ENCODE peak calls at places on chromosomes 12 and 14, in nine cellular contexts. C is Ammon's horn; D is M059J; N is EH; L is cardiac muscle cell; F is aorta; H is stimulated activated CD8-positive, alpha-beta memory T cell treated with anti-CD3 and anti-CD28 coated beads, Interleukin-12 subunit alpha, Interleukin-12 subunit beta, amount 100 ng/mL, for 4 hours; E is CD8-positive, alpha-beta memory T cell; S is HL-60. O is an unnamed sample.

GRCh38 chr12:54341343-54341742 is 16.4 kb downstream of the COPZ1 start:
- DNase-seq in L (no peak), F (no peak), S (no peak), N (no peak), H (no peak), D (no peak), E (no peak), C (no peak), O (no peak)

GRCh38 chr12:52334185-52334584 is 13.0 kb upstream of the KRT83 start:
- DNase-seq in L (no peak), S (no peak), C (no peak), H (no peak), N (no peak), D (no peak), E (no peak), F (no peak), O (no peak)

GRCh38 chr12:42921741-42922511 is 332.4 kb upstream of the PRICKLE1 start:
- DNase-seq in C (peak), D (peak), S (no peak), H (no peak), E (no peak), N (peak), L (no peak), F (no peak), O (no peak)

GRCh38 chr12:110566993-110567392 is 16.1 kb downstream of the PPTC7 start:
- DNase-seq in F (no peak), N (no peak), E (no peak), S (no peak), C (no peak), D (no peak), H (no peak), L (no peak), O (no peak)

GRCh38 chr12:28202374-28203130 is 12.3 kb downstream of the CCDC91 start:
- DNase-seq in E (no peak), F (no peak), C (no peak), S (no peak), D (no peak), L (no peak), N (no peak), H (no peak), O (no peak)

GRCh38 chr12:99918003-99918402 is 66.7 kb downstream of the ANKS1B start:
- DNase-seq in F (no peak), L (no peak), E (no peak), D (no peak), C (no peak), S (no peak), N (no peak), H (no peak), O (peak)

GRCh38 chr14:94392510-94392935 is 4.1 kb upstream of the SERPINA1 start:
- DNase-seq in F (peak), L (no peak), H (no peak), C (peak), E (no peak), N (peak), S (peak), D (peak), O (peak)

GRCh38 chr12:30847259-30847658 is 79.3 kb upstream of the TSPAN11 start:
- DNase-seq in E (peak), S (peak), L (peak), H (no peak), N (peak), C (peak), F (no peak), D (peak), O (no peak)

GRCh38 chr12:32541754-32542374 is 137.2 kb upstream of the DNM1L start:
- DNase-seq in H (no peak), L (no peak), C (no peak), E (no peak), F (no peak), S (no peak), N (peak), D (peak), O (no peak)

GRCh38 chr12:114920828-114921579 is 237.0 kb upstream of the TBX3 start:
- DNase-seq in N (peak), S (no peak), C (no peak), F (no peak), D (peak), L (no peak), H (no peak), E (no peak), O (no peak)

GRCh38 chr14:58540693-58541092 is 97.1 kb upstream of the DACT1 start:
- DNase-seq in F (no peak), L (no peak), S (no peak), C (no peak), N (peak), H (no peak), E (no peak), D (no peak), O (no peak)

GRCh38 chr12:42550815-42551214 is 38.7 kb downstream of the PRICKLE1 start:
- DNase-seq in H (no peak), N (no peak), E (no peak), D (no peak), F (no peak), L (no peak), S (no peak), C (no peak), O (no peak)

GRCh38 chr12:5088586-5089264 is 45.0 kb downstream of the KCNA5 start:
- DNase-seq in S (no peak), C (no peak), F (peak), D (peak), E (no peak), N (peak), L (no peak), H (no peak), O (peak)

GRCh38 chr12:108430245-108430644 is 84.8 kb upstream of the FICD start:
- DNase-seq in D (peak), C (peak), F (no peak), N (no peak), L (no peak), H (no peak), E (no peak), S (no peak), O (no peak)

GRCh38 chr14:40417777-40418401 is 985.7 kb upstream of the FBXO33 start:
- DNase-seq in E (no peak), N (no peak), F (no peak), D (peak), H (no peak), C (peak), L (peak), S (peak), O (no peak)

GRCh38 chr12:3271639-3272038 is 194.5 kb downstream of the TSPAN9 start:
- DNase-seq in S (no peak), C (no peak), F (no peak), E (no peak), L (no peak), N (no peak), D (no peak), H (no peak), O (no peak)

GRCh38 chr14:81315344-81315743 is 84.8 kb downstream of the STON2 start:
- DNase-seq in H (no peak), C (peak), D (no peak), F (no peak), E (no peak), L (no peak), S (no peak), N (no peak), O (no peak)

GRCh38 chr12:62190081-62190480 is 70.1 kb upstream of the USP15 start:
- DNase-seq in S (no peak), H (no peak), L (peak), N (no peak), D (no peak), C (no peak), F (no peak), E (no peak), O (no peak)

GRCh38 chr12:110582286-110583136 is 607 bp downstream of the PPTC7 start:
- DNase-seq in D (peak), C (peak), H (peak), F (peak), L (peak), E (peak), S (peak), N (peak), O (peak)

GRCh38 chr12:30908389-30909087 is 18.0 kb upstream of the TSPAN11 start:
- DNase-seq in H (no peak), D (peak), C (no peak), E (no peak), F (no peak), S (no peak), L (no peak), N (peak), O (no peak)

GRCh38 chr12:7693793-7694192 is 1.8 kb downstream of the GDF3 start:
- DNase-seq in D (no peak), S (no peak), E (no peak), C (no peak), F (no peak), H (no peak), L (no peak), N (no peak), O (no peak)

GRCh38 chr12:27554421-27555186 is 30.6 kb downstream of the PPFIBP1 start:
- DNase-seq in E (no peak), S (no peak), N (peak), C (peak), F (peak), D (peak), H (no peak), L (no peak), O (peak)

GRCh38 chr12:25491396-25491948 is 61.6 kb downstream of the LMNTD1 start:
- DNase-seq in S (no peak), E (no peak), N (peak), D (peak), L (no peak), H (no peak), C (no peak), F (no peak), O (no peak)

GRCh38 chr12:129532707-129533499 is 370.9 kb downstream of the TMEM132D start:
- DNase-seq in L (no peak), N (no peak), S (no peak), D (no peak), E (no peak), H (no peak), F (no peak), C (no peak), O (no peak)

GRCh38 chr12:79737875-79738718 is 47.3 kb upstream of the PAWR start:
- DNase-seq in E (no peak), F (no peak), L (peak), H (no peak), N (peak), S (peak), C (peak), D (peak), O (no peak)

GRCh38 chr12:124752437-124753229 is 111.0 kb downstream of the SCARB1 start:
- DNase-seq in C (peak), N (no peak), L (no peak), F (peak), D (peak), S (no peak), E (no peak), H (no peak), O (no peak)

GRCh38 chr12:96249196-96250118 is 55.3 kb downstream of the ELK3 start:
- DNase-seq in S (no peak), L (no peak), C (no peak), H (no peak), D (no peak), N (no peak), E (no peak), F (no peak), O (no peak)

GRCh38 chr12:124233041-124233836 is 61.7 kb upstream of the RFLNA start:
- DNase-seq in F (no peak), N (peak), C (no peak), D (peak), E (no peak), L (no peak), S (no peak), H (no peak), O (no peak)

GRCh38 chr12:11040162-11040561 is 9.0 kb upstream of the TAS2R31 start:
- DNase-seq in H (no peak), F (no peak), N (peak), S (no peak), D (no peak), C (no peak), L (no peak), E (no peak), O (no peak)

GRCh38 chr14:76516884-76517283 is 140.9 kb downstream of the ESRRB start:
- DNase-seq in D (no peak), N (no peak), F (no peak), L (no peak), S (no peak), C (no peak), H (no peak), E (no peak), O (no peak)

GRCh38 chr12:85462888-85463287 is 182.9 kb downstream of the ALX1 start:
- DNase-seq in F (no peak), L (no peak), D (no peak), H (no peak), C (no peak), N (no peak), S (no peak), E (no peak), O (no peak)

GRCh38 chr12:80559766-80560165 is 115.7 kb downstream of the PTPRQ start:
- DNase-seq in N (no peak), D (no peak), H (no peak), C (no peak), F (no peak), L (no peak), E (no peak), S (no peak), O (no peak)

GRCh38 chr12:68012712-68013111 is 23.5 kb downstream of the IFNG-AS1 start:
- DNase-seq in F (no peak), D (no peak), C (no peak), N (no peak), L (no peak), H (no peak), S (no peak), E (no peak), O (no peak)

GRCh38 chr14:51733147-51733546 is 81.4 kb downstream of the FRMD6 start:
- DNase-seq in S (no peak), F (no peak), H (no peak), C (no peak), L (no peak), E (no peak), D (no peak), N (peak), O (no peak)

GRCh38 chr12:128702344-128702743 is 121.4 kb downstream of the SLC15A4 start:
- DNase-seq in S (no peak), H (no peak), D (no peak), F (no peak), N (no peak), E (no peak), L (no peak), C (no peak), O (no peak)

O was measured in coronary artery.